ENCODE peak calls at places on chromosome 22, in nine cellular contexts. One of them, this sample, is unnamed.

GRCh38 chr22:47401976-47402770 is 639.7 kb downstream of the TBC1D22A start:
- DNase-seq in NCI-H345: no peak
- DNase-seq in Caki2: no peak
- DNase-seq in left colon: no peak
- DNase-seq in AG04450: no peak
- DNase-seq in pulmonary artery endothelial cell: no peak
- DNase-seq in left ventricle myocardium inferior: no peak
- DNase-seq in OCI-M1: no peak
- DNase-seq in NCI-H1105 treated with DMSO at 0.1 percent for 48 hours: no peak
- DNase-seq in this sample: no peak

GRCh38 chr22:37647928-37648327 is 8.5 kb downstream of the SH3BP1 start:
- DNase-seq in NCI-H1105 treated with DMSO at 0.1 percent for 48 hours: no peak
- DNase-seq in AG04450: no peak
- DNase-seq in left ventricle myocardium inferior: no peak
- DNase-seq in left colon: no peak
- DNase-seq in pulmonary artery endothelial cell: no peak
- DNase-seq in Caki2: peak
- DNase-seq in OCI-M1: no peak
- DNase-seq in NCI-H345: no peak
- DNase-seq in this sample: no peak

GRCh38 chr22:37996079-37996478 is 11.7 kb upstream of the SOX10 start:
- DNase-seq in left ventricle myocardium inferior: no peak
- DNase-seq in pulmonary artery endothelial cell: no peak
- DNase-seq in OCI-M1: no peak
- DNase-seq in NCI-H1105 treated with DMSO at 0.1 percent for 48 hours: no peak
- DNase-seq in Caki2: no peak
- DNase-seq in AG04450: no peak
- DNase-seq in NCI-H345: no peak
- DNase-seq in left colon: no peak
- DNase-seq in this sample: peak

GRCh38 chr22:30602049-30602448 is 4.9 kb upstream of the TCN2 start:
- DNase-seq in NCI-H345: no peak
- DNase-seq in left ventricle myocardium inferior: no peak
- DNase-seq in Caki2: peak
- DNase-seq in OCI-M1: peak
- DNase-seq in AG04450: no peak
- DNase-seq in pulmonary artery endothelial cell: no peak
- DNase-seq in left colon: no peak
- DNase-seq in NCI-H1105 treated with DMSO at 0.1 percent for 48 hours: no peak
- DNase-seq in this sample: peak

GRCh38 chr22:41256898-41257260 is 16.1 kb upstream of the CHADL start:
- DNase-seq in NCI-H345: no peak
- DNase-seq in left colon: no peak
- DNase-seq in AG04450: no peak
- DNase-seq in Caki2: peak
- DNase-seq in left ventricle myocardium inferior: no peak
- DNase-seq in OCI-M1: no peak
- DNase-seq in pulmonary artery endothelial cell: peak
- DNase-seq in NCI-H1105 treated with DMSO at 0.1 percent for 48 hours: no peak
- DNase-seq in this sample: peak

GRCh38 chr22:50191041-50191740 is 5.5 kb downstream of the TRABD start:
- DNase-seq in left ventricle myocardium inferior: no peak
- DNase-seq in OCI-M1: peak
- DNase-seq in NCI-H345: no peak
- DNase-seq in NCI-H1105 treated with DMSO at 0.1 percent for 48 hours: no peak
- DNase-seq in left colon: peak
- DNase-seq in AG04450: no peak
- DNase-seq in Caki2: no peak
- DNase-seq in pulmonary artery endothelial cell: no peak
- DNase-seq in this sample: no peak

GRCh38 chr22:17706451-17706900 is 67.8 kb downstream of the BID start:
- DNase-seq in pulmonary artery endothelial cell: peak
- DNase-seq in Caki2: peak
- DNase-seq in NCI-H345: no peak
- DNase-seq in left colon: peak
- DNase-seq in left ventricle myocardium inferior: no peak
- DNase-seq in NCI-H1105 treated with DMSO at 0.1 percent for 48 hours: no peak
- DNase-seq in OCI-M1: peak
- DNase-seq in AG04450: peak
- DNase-seq in this sample: peak

GRCh38 chr22:40463017-40463631 is 92.7 kb downstream of the SGSM3 start:
- DNase-seq in NCI-H345: no peak
- DNase-seq in pulmonary artery endothelial cell: no peak
- DNase-seq in Caki2: no peak
- DNase-seq in AG04450: no peak
- DNase-seq in left ventricle myocardium inferior: no peak
- DNase-seq in OCI-M1: peak
- DNase-seq in left colon: no peak
- DNase-seq in NCI-H1105 treated with DMSO at 0.1 percent for 48 hours: no peak
- DNase-seq in this sample: no peak

GRCh38 chr22:28891156-28891733 is 7.9 kb downstream of the ZNRF3 start:
- DNase-seq in AG04450: no peak
- DNase-seq in Caki2: no peak
- DNase-seq in left colon: no peak
- DNase-seq in NCI-H345: no peak
- DNase-seq in pulmonary artery endothelial cell: no peak
- DNase-seq in left ventricle myocardium inferior: no peak
- DNase-seq in OCI-M1: no peak
- DNase-seq in NCI-H1105 treated with DMSO at 0.1 percent for 48 hours: no peak
- DNase-seq in this sample: no peak

GRCh38 chr22:16810188-16810802 is 14.9 kb downstream of the XKR3 start:
- DNase-seq in left colon: no peak
- DNase-seq in NCI-H345: no peak
- DNase-seq in left ventricle myocardium inferior: no peak
- DNase-seq in OCI-M1: peak
- DNase-seq in pulmonary artery endothelial cell: no peak
- DNase-seq in NCI-H1105 treated with DMSO at 0.1 percent for 48 hours: no peak
- DNase-seq in Caki2: no peak
- DNase-seq in AG04450: no peak
- DNase-seq in this sample: no peak

GRCh38 chr22:46970411-46971123 is 208.1 kb downstream of the TBC1D22A start:
- DNase-seq in OCI-M1: no peak
- DNase-seq in NCI-H1105 treated with DMSO at 0.1 percent for 48 hours: no peak
- DNase-seq in left ventricle myocardium inferior: no peak
- DNase-seq in NCI-H345: no peak
- DNase-seq in pulmonary artery endothelial cell: no peak
- DNase-seq in Caki2: no peak
- DNase-seq in AG04450: no peak
- DNase-seq in left colon: no peak
- DNase-seq in this sample: no peak

GRCh38 chr22:31486951-31487350 is 2.7 kb downstream of the EIF4ENIF1 start:
- DNase-seq in Caki2: no peak
- DNase-seq in AG04450: no peak
- DNase-seq in OCI-M1: no peak
- DNase-seq in NCI-H345: no peak
- DNase-seq in NCI-H1105 treated with DMSO at 0.1 percent for 48 hours: no peak
- DNase-seq in left ventricle myocardium inferior: no peak
- DNase-seq in left colon: no peak
- DNase-seq in pulmonary artery endothelial cell: no peak
- DNase-seq in this sample: no peak

GRCh38 chr22:39205344-39206021 is 39.3 kb downstream of the PDGFB start:
- DNase-seq in AG04450: no peak
- DNase-seq in left ventricle myocardium inferior: no peak
- DNase-seq in left colon: no peak
- DNase-seq in OCI-M1: no peak
- DNase-seq in NCI-H1105 treated with DMSO at 0.1 percent for 48 hours: no peak
- DNase-seq in NCI-H345: no peak
- DNase-seq in Caki2: peak
- DNase-seq in pulmonary artery endothelial cell: no peak
- DNase-seq in this sample: no peak

GRCh38 chr22:40244586-40244985 is 66.9 kb downstream of the TNRC6B start:
- DNase-seq in left colon: no peak
- DNase-seq in OCI-M1: no peak
- DNase-seq in Caki2: no peak
- DNase-seq in AG04450: no peak
- DNase-seq in pulmonary artery endothelial cell: no peak
- DNase-seq in left ventricle myocardium inferior: no peak
- DNase-seq in NCI-H345: no peak
- DNase-seq in NCI-H1105 treated with DMSO at 0.1 percent for 48 hours: no peak
- DNase-seq in this sample: no peak